ENCODE peak calls at places on chromosomes 6 and 20, in nine cellular contexts. B is naive thymus-derived CD8-positive, alpha-beta T cell; N is NCI-H1048; K is brain microvascular endothelial cell; D is transverse colon; F is NCI-H345; W is H54; R is activated T-cell treated with anti-CD3 and anti-CD28 coated beads for 1 hour; A is omental fat pad. L is an unnamed sample.

GRCh38 chr6:7241709-7242645 is 71.0 kb downstream of the SSR1 start:
- DNase-seq in A (no peak), B (no peak), R (no peak), D (peak), K (peak), F (no peak), W (no peak), N (no peak), L (no peak)

GRCh38 chr20:61340157-61340556 is 88.1 kb downstream of the CDH4 start:
- DNase-seq in B (no peak), F (no peak), N (no peak), W (no peak), R (no peak), A (no peak), K (no peak), D (no peak), L (no peak)

GRCh38 chr6:30169658-30170614 is 6.6 kb downstream of the TRIM15 start:
- DNase-seq in D (no peak), N (no peak), R (no peak), F (peak), W (peak), A (no peak), B (no peak), K (peak), L (peak)

GRCh38 chr20:38844963-38845362 is 39.5 kb downstream of the PPP1R16B start:
- DNase-seq in D (no peak), K (no peak), R (no peak), F (no peak), B (no peak), N (no peak), A (no peak), W (no peak), L (no peak)

GRCh38 chr6:108650781-108651180 is 90.1 kb downstream of the FOXO3 start:
- DNase-seq in A (no peak), N (no peak), D (no peak), B (no peak), K (peak), W (no peak), R (no peak), F (no peak), L (no peak)

GRCh38 chr6:70738028-70738427 is 70.3 kb downstream of the SMAP1 start:
- DNase-seq in A (no peak), B (no peak), K (no peak), D (no peak), R (no peak), W (no peak), N (no peak), F (no peak), L (no peak)

GRCh38 chr20:53778736-53779135 is 185.1 kb upstream of the ZNF217 start:
- DNase-seq in D (no peak), A (no peak), B (no peak), F (no peak), W (no peak), K (no peak), R (no peak), N (no peak), L (no peak)

GRCh38 chr20:43925215-43925614 is 10.6 kb downstream of the TOX2 start:
- DNase-seq in B (no peak), A (no peak), D (no peak), F (no peak), R (no peak), W (no peak), N (no peak), K (no peak), L (no peak)

GRCh38 chr20:61940976-61941720 is 124.5 kb downstream of the TAF4 start:
- DNase-seq in W (no peak), N (no peak), K (no peak), D (no peak), F (no peak), B (no peak), R (no peak), A (no peak), L (no peak)

GRCh38 chr6:143600821-143601220 is 76.9 kb upstream of the PHACTR2 start:
- DNase-seq in D (no peak), R (no peak), B (no peak), N (no peak), A (no peak), K (no peak), F (no peak), W (no peak), L (no peak)

GRCh38 chr6:4486543-4487319 is 289.5 kb upstream of the CDYL start:
- DNase-seq in F (no peak), D (no peak), N (no peak), B (no peak), R (no peak), A (no peak), K (no peak), W (no peak), L (no peak)

GRCh38 chr6:45421700-45422540 is 44.2 kb upstream of the SUPT3H start:
- DNase-seq in F (peak), K (peak), D (peak), R (peak), W (peak), B (peak), A (no peak), N (no peak), L (no peak)

GRCh38 chr20:36499211-36499610 is 42.1 kb upstream of the MYL9 start:
- DNase-seq in A (no peak), R (no peak), F (no peak), K (no peak), B (no peak), D (no peak), N (no peak), W (no peak), L (no peak)

GRCh38 chr20:11981366-11981947 is 63.8 kb downstream of the BTBD3 start:
- DNase-seq in B (no peak), R (no peak), W (no peak), N (no peak), A (no peak), K (no peak), F (no peak), D (no peak), L (no peak)

GRCh38 chr6:144390886-144391285 is 105.8 kb downstream of the UTRN start:
- DNase-seq in K (no peak), D (no peak), B (no peak), W (no peak), F (no peak), A (no peak), N (no peak), R (no peak), L (no peak)

GRCh38 chr6:170358496-170358895 is 51.9 kb downstream of the FAM120B start:
- DNase-seq in D (peak), A (no peak), B (no peak), W (no peak), R (no peak), K (no peak), F (no peak), N (no peak), L (no peak)

GRCh38 chr6:35086636-35087360 is 54.3 kb downstream of the TCP11 start:
- DNase-seq in B (no peak), D (no peak), A (no peak), W (no peak), R (no peak), K (no peak), F (no peak), N (no peak), L (no peak)

GRCh38 chr6:139369568-139370046 is 4.8 kb downstream of the CITED2 start:
- DNase-seq in R (no peak), W (no peak), B (no peak), F (peak), K (peak), A (no peak), D (no peak), N (peak), L (peak)

GRCh38 chr6:164130151-164130550 is 715.6 kb downstream of the QKI start:
- DNase-seq in R (no peak), D (no peak), A (no peak), K (no peak), N (no peak), B (no peak), F (peak), W (no peak), L (no peak)

GRCh38 chr20:9903048-9903651 is 64.3 kb upstream of the PAK5 start:
- DNase-seq in K (no peak), A (no peak), F (no peak), N (no peak), R (no peak), W (no peak), D (no peak), B (no peak), L (no peak)

L was measured in NCI-H1694.